ENCODE peak calls at places on chromosomes 16 and 17, in eight cellular contexts. One of them, this sample, is unnamed.

GRCh38 chr17:38454528-38454927 is 26.3 kb downstream of the ARHGAP23 start:
- DNase-seq in brain microvascular endothelial cell: peak; percentile 50
- DNase-seq in sigmoid colon: peak; percentile 96
- DNase-seq in RWPE1: peak; percentile 92
- DNase-seq in NCI-H146: no peak
- DNase-seq in mucosa of gallbladder: peak; percentile 44
- DNase-seq in HT-29: peak; percentile 98
- DNase-seq in Kasumi-1: no peak
- DNase-seq in this sample: no peak

GRCh38 chr16:47731252-47731651 is 270.1 kb downstream of the PHKB start:
- DNase-seq in HT-29: no peak
- DNase-seq in RWPE1: no peak
- DNase-seq in NCI-H146: no peak
- DNase-seq in Kasumi-1: no peak
- DNase-seq in sigmoid colon: no peak
- DNase-seq in brain microvascular endothelial cell: peak; percentile 90
- DNase-seq in mucosa of gallbladder: no peak
- DNase-seq in this sample: no peak

GRCh38 chr16:79971237-79971572 is 370.7 kb upstream of the MAF start:
- DNase-seq in brain microvascular endothelial cell: no peak
- DNase-seq in Kasumi-1: no peak
- DNase-seq in mucosa of gallbladder: no peak
- DNase-seq in RWPE1: no peak
- DNase-seq in sigmoid colon: no peak
- DNase-seq in NCI-H146: no peak
- DNase-seq in HT-29: no peak
- DNase-seq in this sample: no peak

GRCh38 chr16:19808061-19808621 is 76.5 kb downstream of the GPRC5B start:
- DNase-seq in mucosa of gallbladder: peak; percentile 74
- DNase-seq in NCI-H146: no peak
- DNase-seq in Kasumi-1: no peak
- DNase-seq in RWPE1: no peak
- DNase-seq in HT-29: no peak
- DNase-seq in sigmoid colon: peak; percentile 36
- DNase-seq in brain microvascular endothelial cell: no peak
- DNase-seq in this sample: no peak

GRCh38 chr16:26645629-26646028 is 421.1 kb upstream of the C16orf82 start:
- DNase-seq in RWPE1: no peak
- DNase-seq in mucosa of gallbladder: no peak
- DNase-seq in Kasumi-1: no peak
- DNase-seq in HT-29: peak; percentile 22
- DNase-seq in brain microvascular endothelial cell: no peak
- DNase-seq in sigmoid colon: no peak
- DNase-seq in NCI-H146: no peak
- DNase-seq in this sample: no peak

GRCh38 chr17:78527345-78527744 is 49.9 kb downstream of the DNAH17 start:
- DNase-seq in NCI-H146: no peak
- DNase-seq in sigmoid colon: no peak
- DNase-seq in brain microvascular endothelial cell: no peak
- DNase-seq in mucosa of gallbladder: no peak
- DNase-seq in HT-29: no peak
- DNase-seq in Kasumi-1: no peak
- DNase-seq in RWPE1: no peak
- DNase-seq in this sample: no peak

GRCh38 chr17:64741038-64741641 is 79.0 kb upstream of the SMURF2 start:
- DNase-seq in HT-29: no peak
- DNase-seq in RWPE1: no peak
- DNase-seq in mucosa of gallbladder: peak; percentile 16
- DNase-seq in sigmoid colon: no peak
- DNase-seq in NCI-H146: no peak
- DNase-seq in Kasumi-1: no peak
- DNase-seq in brain microvascular endothelial cell: no peak
- DNase-seq in this sample: no peak

GRCh38 chr16:65500007-65500406 is 378.1 kb upstream of the CDH11 start:
- DNase-seq in brain microvascular endothelial cell: no peak
- DNase-seq in HT-29: no peak
- DNase-seq in sigmoid colon: no peak
- DNase-seq in mucosa of gallbladder: no peak
- DNase-seq in NCI-H146: no peak
- DNase-seq in Kasumi-1: no peak
- DNase-seq in RWPE1: no peak
- DNase-seq in this sample: no peak

GRCh38 chr16:54816471-54816870 is 114.2 kb upstream of the IRX5 start:
- DNase-seq in Kasumi-1: peak; percentile 45
- DNase-seq in sigmoid colon: no peak
- DNase-seq in HT-29: no peak
- DNase-seq in mucosa of gallbladder: no peak
- DNase-seq in brain microvascular endothelial cell: no peak
- DNase-seq in RWPE1: no peak
- DNase-seq in NCI-H146: no peak
- DNase-seq in this sample: no peak

GRCh38 chr17:66889480-66890230 is 54.7 kb downstream of the CACNG5 start:
- DNase-seq in NCI-H146: no peak
- DNase-seq in sigmoid colon: no peak
- DNase-seq in RWPE1: no peak
- DNase-seq in HT-29: no peak
- DNase-seq in mucosa of gallbladder: no peak
- DNase-seq in Kasumi-1: no peak
- DNase-seq in brain microvascular endothelial cell: no peak
- DNase-seq in this sample: peak; percentile 85

GRCh38 chr16:31382485-31383161 is 10.5 kb upstream of the ITGAD start:
- DNase-seq in brain microvascular endothelial cell: peak; percentile 31
- DNase-seq in Kasumi-1: peak; percentile 41
- DNase-seq in RWPE1: peak; percentile 67
- DNase-seq in NCI-H146: peak; percentile 26
- DNase-seq in HT-29: peak; percentile 44
- DNase-seq in sigmoid colon: no peak
- DNase-seq in mucosa of gallbladder: peak; percentile 65
- DNase-seq in this sample: no peak

GRCh38 chr16:80369559-80369958 is 171.2 kb upstream of the DYNLRB2 start:
- DNase-seq in Kasumi-1: no peak
- DNase-seq in mucosa of gallbladder: peak; percentile 46
- DNase-seq in NCI-H146: no peak
- DNase-seq in brain microvascular endothelial cell: peak; percentile 61
- DNase-seq in HT-29: peak; percentile 44
- DNase-seq in RWPE1: peak; percentile 42
- DNase-seq in sigmoid colon: peak; percentile 73
- DNase-seq in this sample: no peak

GRCh38 chr16:72798212-72798611 is 249.7 kb downstream of the ZFHX3 start:
- DNase-seq in brain microvascular endothelial cell: no peak
- DNase-seq in sigmoid colon: no peak
- DNase-seq in Kasumi-1: no peak
- DNase-seq in RWPE1: no peak
- DNase-seq in HT-29: no peak
- DNase-seq in mucosa of gallbladder: no peak
- DNase-seq in NCI-H146: no peak
- DNase-seq in this sample: no peak

GRCh38 chr16:85799497-85800320 is at the start of the genes COX4I1 and EMC8:
- DNase-seq in Kasumi-1: peak; percentile 90
- DNase-seq in HT-29: peak; percentile 92
- DNase-seq in NCI-H146: peak; percentile 85
- DNase-seq in brain microvascular endothelial cell: peak; percentile 85
- DNase-seq in sigmoid colon: peak; percentile 97
- DNase-seq in RWPE1: peak; percentile 91
- DNase-seq in mucosa of gallbladder: peak; percentile 97
- DNase-seq in this sample: peak; percentile 83

GRCh38 chr17:29572691-29573557 is 4.4 kb downstream of the TP53I13 start:
- DNase-seq in RWPE1: no peak
- DNase-seq in mucosa of gallbladder: no peak
- DNase-seq in Kasumi-1: no peak
- DNase-seq in NCI-H146: no peak
- DNase-seq in sigmoid colon: peak; percentile 74
- DNase-seq in brain microvascular endothelial cell: no peak
- DNase-seq in HT-29: no peak
- DNase-seq in this sample: no peak

GRCh38 chr16:11190585-11191565 is 65.1 kb downstream of the SOCS1 start:
- DNase-seq in brain microvascular endothelial cell: peak; percentile 45
- DNase-seq in HT-29: no peak
- DNase-seq in sigmoid colon: no peak
- DNase-seq in Kasumi-1: no peak
- DNase-seq in mucosa of gallbladder: no peak
- DNase-seq in RWPE1: no peak
- DNase-seq in NCI-H146: no peak
- DNase-seq in this sample: no peak

GRCh38 chr16:11595908-11596504 is 9.3 kb upstream of the LITAF start:
- DNase-seq in NCI-H146: no peak
- DNase-seq in brain microvascular endothelial cell: no peak
- DNase-seq in mucosa of gallbladder: no peak
- DNase-seq in HT-29: no peak
- DNase-seq in RWPE1: no peak
- DNase-seq in Kasumi-1: no peak
- DNase-seq in sigmoid colon: no peak
- DNase-seq in this sample: no peak

GRCh38 chr17:51189162-51189561 is 23.0 kb downstream of the NME2 start:
- DNase-seq in Kasumi-1: no peak
- DNase-seq in NCI-H146: no peak
- DNase-seq in brain microvascular endothelial cell: no peak
- DNase-seq in HT-29: no peak
- DNase-seq in sigmoid colon: no peak
- DNase-seq in mucosa of gallbladder: no peak
- DNase-seq in RWPE1: no peak
- DNase-seq in this sample: no peak

GRCh38 chr16:15507299-15507958 is 73.0 kb downstream of the BMERB1 start:
- DNase-seq in brain microvascular endothelial cell: peak; percentile 79
- DNase-seq in Kasumi-1: no peak
- DNase-seq in HT-29: no peak
- DNase-seq in RWPE1: no peak
- DNase-seq in sigmoid colon: no peak
- DNase-seq in NCI-H146: no peak
- DNase-seq in mucosa of gallbladder: no peak
- DNase-seq in this sample: no peak

GRCh38 chr17:39667262-39668140 is 752 bp upstream of the PNMT start:
- DNase-seq in brain microvascular endothelial cell: no peak
- DNase-seq in RWPE1: no peak
- DNase-seq in NCI-H146: peak; percentile 40
- DNase-seq in sigmoid colon: no peak
- DNase-seq in HT-29: no peak
- DNase-seq in mucosa of gallbladder: no peak
- DNase-seq in Kasumi-1: no peak
- DNase-seq in this sample: no peak

GRCh38 chr17:42706732-42707131 is 24.4 kb downstream of the CNTNAP1 start:
- DNase-seq in NCI-H146: no peak
- DNase-seq in Kasumi-1: no peak
- DNase-seq in RWPE1: no peak
- DNase-seq in sigmoid colon: no peak
- DNase-seq in mucosa of gallbladder: no peak
- DNase-seq in HT-29: no peak
- DNase-seq in brain microvascular endothelial cell: no peak
- DNase-seq in this sample: no peak

GRCh38 chr16:24822542-24822941 is 23.2 kb upstream of the SLC5A11 start:
- DNase-seq in RWPE1: no peak
- DNase-seq in brain microvascular endothelial cell: no peak
- DNase-seq in Kasumi-1: no peak
- DNase-seq in sigmoid colon: peak; percentile 81
- DNase-seq in mucosa of gallbladder: no peak
- DNase-seq in HT-29: no peak
- DNase-seq in NCI-H146: no peak
- DNase-seq in this sample: no peak

GRCh38 chr17:8798176-8799000 is 777 bp downstream of the MFSD6L start:
- DNase-seq in NCI-H146: no peak
- DNase-seq in RWPE1: no peak
- DNase-seq in brain microvascular endothelial cell: no peak
- DNase-seq in sigmoid colon: no peak
- DNase-seq in Kasumi-1: no peak
- DNase-seq in mucosa of gallbladder: no peak
- DNase-seq in HT-29: no peak
- DNase-seq in this sample: no peak

GRCh38 chr16:83689385-83689831 is 118.4 kb upstream of the HSBP1 start:
- DNase-seq in HT-29: no peak
- DNase-seq in mucosa of gallbladder: no peak
- DNase-seq in RWPE1: peak; percentile 84
- DNase-seq in NCI-H146: no peak
- DNase-seq in sigmoid colon: no peak
- DNase-seq in Kasumi-1: no peak
- DNase-seq in brain microvascular endothelial cell: peak; percentile 85
- DNase-seq in this sample: no peak

GRCh38 chr16:30010817-30011504 is at the start of gene DOC2A:
- DNase-seq in Kasumi-1: no peak
- DNase-seq in NCI-H146: peak; percentile 78
- DNase-seq in RWPE1: no peak
- DNase-seq in mucosa of gallbladder: no peak
- DNase-seq in sigmoid colon: no peak
- DNase-seq in brain microvascular endothelial cell: no peak
- DNase-seq in HT-29: no peak
- DNase-seq in this sample: peak; percentile 74

GRCh38 chr17:58331815-58332719 is 3.5 kb upstream of the TSPOAP1 start:
- DNase-seq in brain microvascular endothelial cell: no peak
- DNase-seq in HT-29: no peak
- DNase-seq in Kasumi-1: peak; percentile 89
- DNase-seq in RWPE1: no peak
- DNase-seq in mucosa of gallbladder: peak; percentile 77
- DNase-seq in NCI-H146: no peak
- DNase-seq in sigmoid colon: no peak
- DNase-seq in this sample: no peak

GRCh38 chr16:78817442-78817829 is 718.0 kb downstream of the WWOX start:
- DNase-seq in Kasumi-1: no peak
- DNase-seq in RWPE1: no peak
- DNase-seq in brain microvascular endothelial cell: no peak
- DNase-seq in NCI-H146: no peak
- DNase-seq in sigmoid colon: no peak
- DNase-seq in mucosa of gallbladder: no peak
- DNase-seq in HT-29: no peak
- DNase-seq in this sample: no peak

GRCh38 chr17:82231312-82231561 is 2.4 kb downstream of the SLC16A3 start:
- DNase-seq in sigmoid colon: no peak
- DNase-seq in brain microvascular endothelial cell: no peak
- DNase-seq in mucosa of gallbladder: no peak
- DNase-seq in HT-29: peak; percentile 59
- DNase-seq in NCI-H146: no peak
- DNase-seq in RWPE1: no peak
- DNase-seq in Kasumi-1: peak; percentile 57
- DNase-seq in this sample: no peak

GRCh38 chr17:78174332-78174869 is 6.0 kb downstream of the SYNGR2 start:
- DNase-seq in Kasumi-1: no peak
- DNase-seq in sigmoid colon: peak; percentile 85
- DNase-seq in brain microvascular endothelial cell: no peak
- DNase-seq in NCI-H146: no peak
- DNase-seq in HT-29: peak; percentile 93
- DNase-seq in RWPE1: no peak
- DNase-seq in mucosa of gallbladder: peak; percentile 88
- DNase-seq in this sample: no peak

GRCh38 chr17:71398706-71399620 is 721.9 kb upstream of the SOX9 start:
- DNase-seq in sigmoid colon: no peak
- DNase-seq in mucosa of gallbladder: no peak
- DNase-seq in Kasumi-1: no peak
- DNase-seq in RWPE1: no peak
- DNase-seq in brain microvascular endothelial cell: no peak
- DNase-seq in NCI-H146: no peak
- DNase-seq in HT-29: no peak
- DNase-seq in this sample: no peak

GRCh38 chr16:81939164-81940067 is 71.9 kb downstream of the SDR42E1 start:
- DNase-seq in sigmoid colon: no peak
- DNase-seq in NCI-H146: peak; percentile 44
- DNase-seq in RWPE1: no peak
- DNase-seq in Kasumi-1: peak; percentile 1
- DNase-seq in HT-29: peak; percentile 53
- DNase-seq in brain microvascular endothelial cell: no peak
- DNase-seq in mucosa of gallbladder: no peak
- DNase-seq in this sample: peak; percentile 69

GRCh38 chr17:69412336-69412735 is 2.2 kb upstream of the MAP2K6 start:
- DNase-seq in sigmoid colon: no peak
- DNase-seq in NCI-H146: no peak
- DNase-seq in mucosa of gallbladder: no peak
- DNase-seq in Kasumi-1: no peak
- DNase-seq in brain microvascular endothelial cell: no peak
- DNase-seq in HT-29: no peak
- DNase-seq in RWPE1: no peak
- DNase-seq in this sample: no peak

This sample was measured in NCI-H345.